ENCODE peak calls at places on chromosomes 6 and 20, in nine cellular contexts. B, I, J, X, E, L, Q, P and D are unnamed samples.
A peak's percentile ranks its signal among the peaks of the same experiment; 100 is the strongest.

GRCh38 chr6:165847407-165848098 is 184.5 kb upstream of the PDE10A start:
- DNase-seq in Q (no peak), J (peak; percentile 92), E (no peak), B (no peak), L (peak; percentile 38), X (no peak), I (no peak), P (no peak), D (peak; percentile 11)

GRCh38 chr20:55079917-55080316 is 604.5 kb downstream of the DOK5 start:
- DNase-seq in J (no peak), P (no peak), E (no peak), L (no peak), X (no peak), B (no peak), Q (no peak), I (no peak), D (no peak)

GRCh38 chr6:79599725-79600259 is 31.3 kb upstream of the SH3BGRL2 start:
- DNase-seq in X (no peak), B (no peak), Q (no peak), J (no peak), I (no peak), P (no peak), L (no peak), E (no peak), D (no peak)

GRCh38 chr6:109034439-109035041 is 60.1 kb downstream of the SESN1 start:
- DNase-seq in Q (no peak), I (no peak), E (no peak), X (no peak), L (peak; percentile 11), J (no peak), P (no peak), B (no peak), D (no peak)

GRCh38 chr6:33383427-33384185 is 8.0 kb upstream of the KIFC1 start:
- DNase-seq in J (no peak), X (no peak), P (no peak), E (no peak), B (no peak), Q (no peak), L (no peak), I (no peak), D (no peak)

GRCh38 chr20:33922224-33922623 is 71.5 kb upstream of the RALY start:
- DNase-seq in Q (no peak), P (no peak), X (no peak), I (no peak), B (no peak), J (no peak), E (no peak), L (no peak), D (no peak)

GRCh38 chr20:13009682-13010406 is 1.1 kb downstream of the SPTLC3 start:
- DNase-seq in L (peak; percentile 97), I (no peak), J (peak; percentile 48), E (peak; percentile 3), B (peak; percentile 6), P (no peak), X (no peak), Q (no peak), D (no peak)

GRCh38 chr20:16434087-16434664 is 139.1 kb downstream of the KIF16B start:
- DNase-seq in I (no peak), Q (peak; percentile 57), X (peak; percentile 36), E (peak; percentile 8), B (no peak), L (peak; percentile 51), J (peak; percentile 3), P (peak; percentile 6), D (peak; percentile 28)

GRCh38 chr6:127186889-127187288 is 68.4 kb downstream of the RSPO3 start:
- DNase-seq in B (no peak), L (no peak), Q (no peak), J (no peak), E (no peak), X (peak; percentile 42), I (peak; percentile 3), P (peak; percentile 44), D (no peak)

GRCh38 chr6:152135755-152136448 is 328.4 kb downstream of the ESR1 start:
- DNase-seq in E (no peak), B (no peak), P (no peak), Q (no peak), J (no peak), X (no peak), L (no peak), I (no peak), D (no peak)

GRCh38 chr6:25635886-25636317 is 16.1 kb upstream of the SCGN start:
- DNase-seq in Q (no peak), P (no peak), I (no peak), E (no peak), X (no peak), B (no peak), J (no peak), L (no peak), D (no peak)